ENCODE peak calls at places on chromosomes 12 and 14, in ten cellular contexts. Y, C, O, N, H, Q, F, I, M and Z are unnamed samples.

GRCh38 chr12:2372735-2373134 is 319.9 kb downstream of the CACNA1C start:
- DNase-seq in Y (peak), Q (peak), F (no peak), I (no peak), C (no peak), H (no peak), N (no peak), O (no peak), M (no peak), Z (no peak)

GRCh38 chr14:68628605-68629310 is 164.1 kb downstream of the ZFP36L1 start:
- DNase-seq in M (no peak), O (no peak), N (no peak), H (no peak), Q (no peak), Y (peak), C (peak), I (peak), F (peak), Z (peak)

GRCh38 chr12:57454566-57455373 is at the start of gene INHBE:
- DNase-seq in C (peak), F (no peak), Y (no peak), H (no peak), I (no peak), N (no peak), M (no peak), Q (peak), O (peak), Z (no peak)

GRCh38 chr12:104334581-104334980 is 31.0 kb downstream of the EID3 start:
- DNase-seq in H (no peak), M (no peak), Q (no peak), I (no peak), F (no peak), Y (no peak), O (no peak), C (no peak), N (no peak), Z (no peak)

GRCh38 chr14:23544511-23545447 is 6.8 kb downstream of the ZFHX2 start:
- DNase-seq in F (no peak), M (no peak), N (peak), Q (no peak), H (peak), Y (peak), O (no peak), I (no peak), C (no peak), Z (no peak)

GRCh38 chr14:68593806-68594536 is 198.9 kb downstream of the ZFP36L1 start:
- DNase-seq in F (no peak), N (no peak), M (no peak), I (no peak), H (no peak), C (peak), Y (no peak), Q (peak), O (no peak), Z (no peak)

GRCh38 chr14:59371762-59372161 is 93.4 kb downstream of the GPR135 start:
- DNase-seq in C (no peak), Q (no peak), N (no peak), Y (no peak), O (no peak), M (no peak), F (no peak), H (no peak), I (no peak), Z (no peak)

GRCh38 chr14:75497191-75497590 is 25.1 kb upstream of the BATF start:
- DNase-seq in Y (no peak), M (no peak), O (no peak), F (no peak), N (no peak), I (no peak), H (no peak), Q (no peak), C (no peak), Z (no peak)

GRCh38 chr14:76931629-76932402 is 96.7 kb downstream of the IRF2BPL start:
- DNase-seq in H (no peak), I (no peak), O (no peak), C (no peak), Y (no peak), Q (no peak), N (no peak), M (no peak), F (no peak), Z (no peak)

GRCh38 chr14:24367506-24368214 is at the start of gene NFATC4:
- DNase-seq in N (peak), Y (peak), H (peak), O (peak), F (no peak), M (peak), I (peak), Q (peak), C (peak), Z (no peak)

GRCh38 chr14:92041203-92041602 is 1.3 kb upstream of the TRIP11 start:
- DNase-seq in O (no peak), N (no peak), I (no peak), M (no peak), F (no peak), Q (no peak), Y (no peak), C (no peak), H (no peak), Z (no peak)

GRCh38 chr14:83764656-83765055 is 1765.3 kb upstream of the FLRT2 start:
- DNase-seq in N (no peak), C (peak), I (no peak), H (no peak), Q (no peak), O (no peak), F (no peak), M (no peak), Y (no peak), Z (no peak)

GRCh38 chr14:52951730-52952481 is 1.1 kb upstream of the FERMT2 start:
- DNase-seq in H (peak), M (peak), C (peak), Q (peak), Y (no peak), N (no peak), I (peak), F (no peak), O (peak), Z (no peak)

GRCh38 chr14:21317433-21317832 is 37.5 kb downstream of the RPGRIP1 start:
- DNase-seq in F (no peak), I (no peak), Y (no peak), Q (no peak), O (no peak), N (no peak), C (no peak), H (no peak), M (peak), Z (no peak)

GRCh38 chr14:64688801-64689200 is 15.4 kb upstream of the PLEKHG3 start:
- DNase-seq in N (no peak), Y (no peak), F (no peak), I (no peak), Q (no peak), O (no peak), M (no peak), H (peak), C (no peak), Z (no peak)

GRCh38 chr12:2198088-2198501 is 145.3 kb downstream of the CACNA1C start:
- DNase-seq in Y (no peak), M (no peak), O (no peak), F (no peak), C (peak), N (no peak), H (no peak), I (no peak), Q (peak), Z (no peak)

GRCh38 chr14:71165121-71165574 is 257.9 kb downstream of the PCNX1 start:
- DNase-seq in I (no peak), Y (no peak), M (no peak), H (no peak), Q (peak), N (no peak), F (no peak), C (peak), O (no peak), Z (no peak)

GRCh38 chr12:62948123-62948522 is 13.2 kb upstream of the PPM1H start:
- DNase-seq in C (no peak), Q (no peak), M (no peak), N (no peak), Y (no peak), H (no peak), F (no peak), O (no peak), I (no peak), Z (no peak)

GRCh38 chr14:73059326-73059725 is 992 bp downstream of the RBM25 start:
- DNase-seq in H (peak), Q (peak), I (no peak), C (no peak), M (no peak), F (no peak), N (no peak), Y (no peak), O (no peak), Z (no peak)

GRCh38 chr14:92903359-92903758 is 19.6 kb upstream of the CHGA start:
- DNase-seq in I (no peak), M (no peak), C (no peak), Y (peak), F (no peak), N (no peak), Q (no peak), H (peak), O (no peak), Z (no peak)

GRCh38 chr12:108008163-108008562 is 120.9 kb upstream of the WSCD2 start:
- DNase-seq in M (no peak), C (no peak), N (no peak), H (no peak), F (no peak), I (no peak), Q (no peak), Y (no peak), O (no peak), Z (no peak)

GRCh38 chr12:6627598-6627997 is 8.2 kb downstream of the LPAR5 start:
- DNase-seq in O (no peak), Y (no peak), N (no peak), H (peak), I (peak), M (no peak), Q (no peak), F (peak), C (no peak), Z (no peak)

GRCh38 chr14:89134640-89135039 is 282.4 kb downstream of the FOXN3 start:
- DNase-seq in Q (no peak), I (no peak), O (no peak), M (no peak), N (no peak), F (no peak), C (no peak), H (no peak), Y (no peak), Z (no peak)

GRCh38 chr14:33465952-33466700 is 484.7 kb downstream of the EGLN3 start:
- DNase-seq in O (no peak), N (no peak), I (no peak), F (no peak), H (no peak), C (peak), Y (no peak), M (no peak), Q (no peak), Z (no peak)

GRCh38 chr12:14937014-14937413 is 1.3 kb downstream of the ERP27 start:
- DNase-seq in Q (no peak), I (no peak), N (no peak), O (no peak), H (no peak), M (no peak), C (no peak), F (no peak), Y (no peak), Z (no peak)

GRCh38 chr12:65082411-65082810 is 38.7 kb downstream of the WIF1 start:
- DNase-seq in Y (no peak), N (peak), O (no peak), F (no peak), I (no peak), C (no peak), H (peak), M (no peak), Q (no peak), Z (no peak)

GRCh38 chr14:55588259-55588699 is 8.3 kb downstream of the KTN1 start:
- DNase-seq in O (no peak), C (peak), M (no peak), Q (peak), N (no peak), H (no peak), Y (no peak), I (no peak), F (no peak), Z (no peak)

GRCh38 chr12:110111476-110112334 is 12.5 kb upstream of the IFT81 start:
- DNase-seq in O (no peak), F (no peak), H (no peak), I (no peak), N (no peak), Y (no peak), Q (no peak), C (no peak), M (no peak), Z (no peak)

GRCh38 chr14:85531141-85531593 is 1.2 kb downstream of the FLRT2 start:
- DNase-seq in Y (peak), O (no peak), C (peak), M (no peak), Q (peak), N (no peak), I (no peak), F (no peak), H (no peak), Z (no peak)

GRCh38 chr12:26721800-26722199 is 111.2 kb downstream of the ITPR2 start:
- DNase-seq in H (peak), M (no peak), I (no peak), N (peak), O (no peak), Q (no peak), Y (no peak), F (no peak), C (peak), Z (no peak)

GRCh38 chr12:93860659-93861373 is 183.6 kb downstream of the CRADD start:
- DNase-seq in M (no peak), Q (no peak), Y (no peak), I (no peak), F (no peak), H (no peak), C (peak), O (no peak), N (no peak), Z (no peak)

GRCh38 chr12:1318327-1319031 is 275.9 kb downstream of the FBXL14 start:
- DNase-seq in Q (peak), O (peak), F (no peak), M (no peak), Y (peak), C (peak), H (peak), N (peak), I (no peak), Z (no peak)